ENCODE peak calls at places on chromosomes 6 and 20, in five cellular contexts. U is fibroblast of lung; K is CD8-positive, alpha-beta memory T cell; O is D341Med; L is A673. H is an unnamed sample.

GRCh38 chr6:33578164-33578563 is 1.9 kb downstream of the BAK1 start:
- DNase-seq in U (no peak), K (no peak), O (no peak), L (no peak), H (no peak)

GRCh38 chr6:31834704-31835375 is 7.3 kb downstream of the HSPA1B start:
- DNase-seq in U (no peak), K (peak; percentile 66), O (peak; percentile 83), L (peak; percentile 88), H (no peak)

GRCh38 chr20:12984069-12984765 is 24.6 kb upstream of the SPTLC3 start:
- DNase-seq in U (no peak), K (no peak), O (no peak), L (no peak), H (peak; percentile 64)

GRCh38 chr6:149059557-149059956 is 258.0 kb upstream of the TAB2 start:
- DNase-seq in U (peak; percentile 22), K (no peak), O (no peak), L (no peak), H (no peak)

GRCh38 chr6:22062807-22063408 is 233.9 kb downstream of the PRL start:
- DNase-seq in U (no peak), K (no peak), O (no peak), L (no peak), H (no peak)

GRCh38 chr6:130776287-130776925 is 50.8 kb upstream of the SMLR1 start:
- DNase-seq in U (no peak), K (no peak), O (no peak), L (no peak), H (no peak)

GRCh38 chr20:22339091-22339881 is 245.1 kb downstream of the FOXA2 start:
- DNase-seq in U (peak; percentile 80), K (no peak), O (peak; percentile 44), L (peak; percentile 68), H (peak; percentile 64)

GRCh38 chr6:139588076-139588639 is 213.7 kb upstream of the CITED2 start:
- DNase-seq in U (peak; percentile 68), K (no peak), O (no peak), L (peak; percentile 26), H (peak; percentile 28)

GRCh38 chr20:63953764-63954429 is 2.3 kb downstream of the UCKL1 start:
- DNase-seq in U (no peak), K (no peak), O (no peak), L (no peak), H (no peak)

GRCh38 chr6:81487489-81487888 is 265.0 kb downstream of the TENT5A start:
- DNase-seq in U (peak; percentile 54), K (no peak), O (no peak), L (no peak), H (no peak)

GRCh38 chr20:4550740-4551139 is 171.0 kb upstream of the PRND start:
- DNase-seq in U (no peak), K (no peak), O (no peak), L (no peak), H (no peak)

GRCh38 chr6:26552640-26553189 is 14.5 kb downstream of the HMGN4 start:
- DNase-seq in U (no peak), K (no peak), O (no peak), L (no peak), H (no peak)

GRCh38 chr6:118712955-118713354 is 61.6 kb upstream of the CEP85L start:
- DNase-seq in U (peak; percentile 12), K (no peak), O (no peak), L (no peak), H (no peak)

GRCh38 chr6:69835414-69836179 is 30.8 kb upstream of the COL19A1 start:
- DNase-seq in U (peak; percentile 88), K (no peak), O (peak; percentile 39), L (peak; percentile 73), H (peak; percentile 53)

GRCh38 chr20:49054032-49054643 is 8.0 kb downstream of the CSE1L start:
- DNase-seq in U (no peak), K (no peak), O (no peak), L (no peak), H (no peak)

GRCh38 chr6:119454694-119455093 is 105.1 kb upstream of the MAN1A1 start:
- DNase-seq in U (no peak), K (no peak), O (no peak), L (no peak), H (no peak)

GRCh38 chr6:151263967-151264366 is 24.2 kb downstream of the AKAP12 start:
- DNase-seq in U (peak; percentile 34), K (no peak), O (no peak), L (no peak), H (no peak)

GRCh38 chr6:105352037-105352617 is 50.8 kb downstream of the PREP start:
- DNase-seq in U (no peak), K (no peak), O (no peak), L (no peak), H (no peak)

GRCh38 chr6:343960-344815 is 47.4 kb upstream of the IRF4 start:
- DNase-seq in U (no peak), K (no peak), O (no peak), L (no peak), H (peak; percentile 31)

GRCh38 chr6:17360564-17360963 is 32.8 kb upstream of the CAP2 start:
- DNase-seq in U (no peak), K (no peak), O (no peak), L (no peak), H (no peak)

GRCh38 chr6:20630617-20631448 is 96.6 kb downstream of the CDKAL1 start:
- DNase-seq in U (no peak), K (no peak), O (no peak), L (no peak), H (no peak)

GRCh38 chr20:61886721-61887658 is 178.7 kb downstream of the TAF4 start:
- DNase-seq in U (peak; percentile 46), K (no peak), O (peak; percentile 75), L (peak; percentile 74), H (peak; percentile 20)

GRCh38 chr20:47885909-47886453 is 100.7 kb upstream of the SULF2 start:
- DNase-seq in U (no peak), K (no peak), O (no peak), L (no peak), H (no peak)

GRCh38 chr6:151514000-151514730 is 20.3 kb downstream of the CCDC170 start:
- DNase-seq in U (no peak), K (no peak), O (no peak), L (no peak), H (no peak)

GRCh38 chr6:116973992-116974391 is 97.0 kb downstream of the RFX6 start:
- DNase-seq in U (no peak), K (no peak), O (no peak), L (no peak), H (no peak)

GRCh38 chr20:35174458-35175216 is 2.8 kb downstream of the PROCR start:
- DNase-seq in U (no peak), K (no peak), O (peak; percentile 55), L (no peak), H (no peak)

GRCh38 chr20:62511915-62512610 is 36.3 kb upstream of the GATA5 start:
- DNase-seq in U (no peak), K (no peak), O (no peak), L (no peak), H (no peak)

GRCh38 chr6:31940256-31940664 is 5.6 kb upstream of the CFB start:
- DNase-seq in U (no peak), K (no peak), O (no peak), L (no peak), H (no peak)

GRCh38 chr20:16351415-16351814 is 221.8 kb downstream of the KIF16B start:
- DNase-seq in U (no peak), K (no peak), O (no peak), L (no peak), H (no peak)

GRCh38 chr6:44918893-44919292 is 409.2 kb upstream of the RUNX2 start:
- DNase-seq in U (peak; percentile 3), K (no peak), O (no peak), L (peak; percentile 12), H (no peak)

GRCh38 chr20:36779656-36780025 is 6.1 kb upstream of the DSN1 start:
- DNase-seq in U (no peak), K (no peak), O (no peak), L (no peak), H (no peak)

GRCh38 chr6:14635195-14635594 is 517.6 kb downstream of the CD83 start:
- DNase-seq in U (no peak), K (peak; percentile 11), O (no peak), L (no peak), H (no peak)

GRCh38 chr6:617485-618100 is 39.3 kb downstream of the HUS1B start:
- DNase-seq in U (no peak), K (no peak), O (peak; percentile 67), L (no peak), H (no peak)

GRCh38 chr6:152636675-152637421 is at the start of gene SYNE1:
- DNase-seq in U (peak; percentile 4), K (peak; percentile 8), O (peak; percentile 71), L (peak; percentile 10), H (no peak)